ENCODE peak calls at places on chromosomes 11 and 22, in ten cellular contexts. F, T, Z, L, I, G, N, S, B and U are unnamed samples. For H3K36me3, the result is how much of the 10 kb centered on the place peaks cover.

GRCh38 chr11:11230802-11231562 is 122.1 kb downstream of the CSNK2A3 start:
- DNase-seq in G (no peak), I (no peak), N (no peak), L (no peak), B (no peak), S (no peak), Z (no peak), T (no peak), F (no peak), U (no peak)

GRCh38 chr11:115226556-115226955 is 277.7 kb downstream of the CADM1 start:
- DNase-seq in L (no peak), S (no peak), G (no peak), Z (peak), B (peak), F (no peak), I (no peak), T (no peak), N (no peak), U (no peak)

GRCh38 chr11:4610258-4610935 is 2.4 kb upstream of the TRIM68 start:
- DNase-seq in I (no peak), S (no peak), L (no peak), T (no peak), Z (no peak), F (peak), B (no peak), N (no peak), G (no peak), U (no peak)

GRCh38 chr22:16810188-16810802 is 14.9 kb downstream of the XKR3 start:
- DNase-seq in I (no peak), S (no peak), G (no peak), B (no peak), Z (no peak), L (no peak), F (no peak), N (no peak), T (no peak), U (no peak)

GRCh38 chr11:97740783-97741151 is 1280.0 kb upstream of the CNTN5 start:
- DNase-seq in G (no peak), B (no peak), Z (no peak), N (no peak), F (no peak), T (no peak), S (no peak), L (no peak), I (no peak), U (no peak)

GRCh38 chr11:116073854-116074837 is 569.9 kb upstream of the CADM1 start:
- DNase-seq in G (no peak), B (no peak), S (no peak), F (no peak), N (peak), T (no peak), L (no peak), Z (no peak), I (no peak), U (no peak)

GRCh38 chr11:101807521-101807920 is 107.3 kb upstream of the CEP126 start:
- DNase-seq in F (no peak), I (no peak), S (no peak), L (no peak), B (no peak), N (no peak), Z (no peak), T (no peak), G (no peak), U (no peak)

GRCh38 chr11:128627666-128628342 is 40.4 kb upstream of the ETS1 start:
- DNase-seq in G (no peak), T (no peak), S (no peak), Z (no peak), F (no peak), I (no peak), N (no peak), B (no peak), L (no peak), U (no peak)

GRCh38 chr11:12287009-12287373 is 90.4 kb upstream of the PARVA start:
- DNase-seq in Z (no peak), L (no peak), G (peak), S (peak), B (peak), N (no peak), F (no peak), I (no peak), T (no peak), U (no peak)

GRCh38 chr11:58530236-58530635 is 22.3 kb upstream of the OR5B21 start:
- DNase-seq in F (no peak), L (no peak), Z (no peak), T (no peak), G (no peak), B (no peak), N (no peak), S (peak), I (peak), U (no peak)

GRCh38 chr11:36192723-36193619 is 96.3 kb downstream of the COMMD9 start:
- DNase-seq in Z (no peak), I (no peak), S (no peak), L (no peak), F (peak), N (no peak), G (no peak), T (no peak), B (no peak), U (no peak)

GRCh38 chr11:32464078-32464477 is 28.7 kb upstream of the WT1 start:
- DNase-seq in N (no peak), I (no peak), T (no peak), F (no peak), L (no peak), Z (no peak), B (no peak), S (no peak), G (no peak), U (no peak)

GRCh38 chr22:19756288-19757128 is 4.1 kb upstream of the TBX1 start:
- DNase-seq in L (peak), I (peak), B (no peak), G (no peak), Z (no peak), T (peak), S (no peak), F (peak), N (peak), U (peak)

GRCh38 chr11:8327761-8328192 is 64.1 kb upstream of the LMO1 start:
- DNase-seq in G (no peak), Z (no peak), F (no peak), N (no peak), T (no peak), I (no peak), S (no peak), L (no peak), B (no peak), U (no peak)

GRCh38 chr11:6817668-6818067 is 18.2 kb upstream of the OR6A2 start:
- DNase-seq in T (no peak), Z (peak), F (no peak), I (no peak), N (no peak), B (no peak), L (no peak), S (no peak), G (no peak), U (no peak)

GRCh38 chr11:69773626-69774353 is 1.4 kb downstream of the FGF4 start:
- DNase-seq in T (no peak), F (no peak), Z (no peak), I (no peak), L (no peak), N (no peak), B (no peak), S (no peak), G (no peak), U (no peak)

GRCh38 chr22:40911772-40912171 is 39.4 kb upstream of the RBX1 start:
- DNase-seq in I (no peak), F (no peak), N (no peak), T (no peak), G (no peak), L (no peak), S (no peak), Z (no peak), B (no peak), U (no peak)

GRCh38 chr11:74680703-74681531 is 50.3 kb downstream of the CHRDL2 start:
- DNase-seq in G (no peak), I (no peak), S (peak), T (peak), B (no peak), L (no peak), Z (no peak), F (no peak), N (no peak), U (peak)

GRCh38 chr11:69267395-69267805 is 26.6 kb upstream of the MYEOV start:
- DNase-seq in L (no peak), T (no peak), S (peak), N (no peak), F (no peak), I (no peak), B (no peak), G (no peak), Z (no peak), U (peak)

DNA sequence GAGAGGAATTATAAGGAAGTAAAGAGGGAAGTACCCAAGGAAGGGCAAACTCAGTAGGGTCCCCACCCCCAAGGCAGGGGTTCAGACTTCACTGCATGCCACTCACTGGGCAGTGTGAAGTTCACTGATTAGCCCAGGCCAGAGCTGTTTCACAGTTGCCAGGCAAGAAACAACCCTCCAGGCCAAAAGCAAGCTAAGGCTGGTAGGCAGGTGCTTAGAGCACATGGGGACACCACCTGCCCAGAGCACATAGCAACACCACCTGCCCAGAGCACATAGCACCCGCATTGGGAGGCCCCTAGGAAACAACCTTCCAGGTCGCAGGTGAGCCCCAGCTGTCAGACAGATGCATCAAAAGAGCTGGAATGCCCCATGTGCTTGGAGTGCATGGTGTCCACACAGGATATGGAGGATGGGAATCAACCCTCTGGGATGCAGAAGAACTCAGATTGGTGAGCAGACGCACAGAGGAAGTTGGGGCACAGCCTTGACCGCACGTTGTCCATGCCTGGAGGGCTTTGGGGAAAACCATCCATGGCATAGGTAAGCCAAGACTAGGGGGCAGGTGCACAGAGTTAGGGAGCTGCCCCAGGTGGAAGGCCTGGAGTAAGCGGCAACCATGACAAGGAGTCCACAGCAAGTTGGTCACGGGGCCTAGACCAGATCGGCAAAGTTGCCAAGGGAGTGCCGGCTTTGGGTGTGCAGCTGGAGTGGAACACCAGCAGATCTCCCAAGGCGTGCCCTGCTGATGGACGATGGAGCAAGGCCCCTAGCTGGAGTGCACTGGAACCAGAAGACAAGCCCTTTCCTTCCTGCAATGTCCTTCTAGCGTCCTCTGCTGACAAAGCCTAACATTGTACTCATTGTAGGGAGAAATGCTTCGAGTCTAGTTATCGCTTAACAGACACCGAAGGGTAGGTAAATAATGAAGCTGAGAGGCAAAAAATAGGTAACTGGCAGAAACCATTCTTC is 7.8 kb upstream of the TMEM216 start:
- DNase-seq in B (no peak), L (no peak), S (no peak), F (no peak), I (no peak), Z (no peak), T (no peak), G (no peak), N (no peak), U (peak)
- TF ChIP-seq CTCF in B (peak), L (no peak), S (peak), F (peak), I (no peak), Z (peak), T (no peak), G (no peak), N (peak), U (no peak)

DNA sequence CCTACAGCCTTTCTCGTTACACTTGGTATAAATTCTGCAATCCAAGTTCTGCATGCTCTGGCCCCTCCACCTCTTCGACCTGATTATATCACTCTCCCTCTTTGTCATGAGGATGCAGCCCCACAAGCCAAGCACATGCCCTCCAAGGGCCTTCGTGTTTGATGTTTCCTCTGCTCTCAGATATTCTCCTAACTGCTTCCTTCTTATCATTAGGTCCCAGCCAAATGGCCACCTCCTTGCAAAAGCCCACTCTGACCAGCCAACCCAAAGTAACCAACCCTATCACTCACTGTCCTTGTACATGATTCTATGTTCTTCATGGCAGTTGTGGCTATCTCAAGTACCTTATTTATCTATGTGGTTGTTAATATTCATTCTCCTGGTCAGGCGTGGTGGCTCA is 38.3 kb upstream of the LRRC55 start:
- DNase-seq in B (no peak), L (no peak), T (no peak), N (no peak), S (no peak), I (no peak), F (no peak), G (no peak), Z (no peak), U (no peak)
- H3K4me3 ChIP-seq in B (no peak), L (no peak), T (no peak), N (no peak), S (no peak), I (no peak), F (no peak), G (no peak), Z (no peak), U (no peak)

DNA sequence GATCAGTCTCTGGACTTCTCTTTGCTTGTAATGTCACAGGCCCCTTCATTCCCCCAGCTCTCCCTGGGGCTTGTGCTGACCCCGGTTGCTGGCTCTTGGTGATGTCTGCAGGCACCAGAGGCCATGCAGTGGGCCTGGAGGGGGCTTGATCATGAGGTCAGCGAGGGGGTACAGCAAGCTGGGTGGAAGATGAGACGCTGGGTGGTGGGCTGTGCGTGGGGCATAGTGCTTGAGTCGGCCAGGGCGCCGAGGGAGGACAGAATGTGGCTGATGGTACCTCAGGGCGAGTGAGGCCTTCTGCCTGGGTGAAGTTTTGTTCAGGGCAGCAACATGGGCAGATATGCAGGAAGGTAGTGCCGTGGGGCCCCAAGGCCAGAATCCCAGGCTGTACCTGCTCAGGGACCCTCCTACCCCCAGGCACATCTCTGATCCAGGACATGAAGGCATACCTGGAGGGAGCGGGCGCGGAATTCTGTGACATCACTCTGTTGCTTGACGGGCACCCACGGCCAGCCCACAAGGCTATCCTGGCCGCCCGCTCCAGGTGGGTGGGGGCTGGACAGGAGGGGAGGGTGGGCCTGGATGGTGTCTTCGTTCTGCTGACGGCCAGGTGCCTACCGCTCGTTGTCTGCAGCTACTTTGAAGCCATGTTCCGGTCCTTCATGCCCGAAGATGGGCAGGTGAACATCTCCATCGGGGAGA is 6.4 kb downstream of the THAP7 start:
- DNase-seq in S (peak), T (no peak), F (no peak), G (peak), Z (no peak), B (no peak), I (no peak), N (no peak), L (no peak), U (no peak)
- H3K36me3 ChIP-seq in S (under half), T (under half), F (under half), G (under half), Z (under half), B (under half), I (under half), N (under half), L (under half), U (half or more)

DNA sequence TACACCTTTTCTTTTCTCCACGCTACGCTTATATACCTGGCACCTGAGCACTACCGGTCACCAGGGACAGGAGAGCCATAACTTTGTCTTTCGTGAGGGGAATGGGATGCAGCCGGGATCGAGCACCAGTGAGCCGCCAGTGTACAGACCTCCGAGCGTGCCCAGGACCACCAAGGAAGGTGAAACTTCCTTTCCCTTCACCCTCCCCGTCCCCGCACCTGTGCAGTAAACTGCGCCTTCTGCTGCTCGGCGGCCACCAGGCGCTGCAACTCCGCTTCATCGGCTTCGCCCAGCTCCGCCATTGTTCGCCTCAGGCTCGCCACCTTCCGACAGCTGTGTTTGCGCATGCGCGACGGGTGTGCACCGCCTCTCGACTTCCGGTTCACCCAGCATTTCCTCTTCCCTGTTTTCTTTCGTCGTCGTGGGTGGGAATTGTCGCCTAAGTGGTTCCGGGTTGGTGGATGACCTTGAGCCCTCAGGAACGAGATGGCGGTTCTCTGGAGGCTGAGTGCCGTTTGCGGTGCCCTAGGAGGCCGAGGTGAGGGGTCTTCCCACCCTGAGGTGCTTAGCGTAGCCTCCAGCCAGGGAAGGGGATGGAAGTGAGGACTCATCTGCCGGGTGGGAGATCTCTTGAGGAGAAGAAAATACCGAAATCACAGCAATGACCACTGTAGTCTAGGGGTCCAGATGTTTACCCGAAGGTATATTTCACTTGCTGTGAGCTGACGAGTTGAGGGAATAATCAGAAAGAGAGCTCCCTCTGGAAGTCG is at the start of the genes SDHD and TIMM8B:
- DNase-seq in G (peak), B (peak), N (peak), F (peak), S (peak), Z (peak), L (peak), T (peak), I (peak), U (peak)
- TF ChIP-seq CTCF in G (no peak), B (peak), N (no peak), F (peak), S (peak), Z (no peak), L (no peak), T (no peak), I (no peak), U (peak)

DNA sequence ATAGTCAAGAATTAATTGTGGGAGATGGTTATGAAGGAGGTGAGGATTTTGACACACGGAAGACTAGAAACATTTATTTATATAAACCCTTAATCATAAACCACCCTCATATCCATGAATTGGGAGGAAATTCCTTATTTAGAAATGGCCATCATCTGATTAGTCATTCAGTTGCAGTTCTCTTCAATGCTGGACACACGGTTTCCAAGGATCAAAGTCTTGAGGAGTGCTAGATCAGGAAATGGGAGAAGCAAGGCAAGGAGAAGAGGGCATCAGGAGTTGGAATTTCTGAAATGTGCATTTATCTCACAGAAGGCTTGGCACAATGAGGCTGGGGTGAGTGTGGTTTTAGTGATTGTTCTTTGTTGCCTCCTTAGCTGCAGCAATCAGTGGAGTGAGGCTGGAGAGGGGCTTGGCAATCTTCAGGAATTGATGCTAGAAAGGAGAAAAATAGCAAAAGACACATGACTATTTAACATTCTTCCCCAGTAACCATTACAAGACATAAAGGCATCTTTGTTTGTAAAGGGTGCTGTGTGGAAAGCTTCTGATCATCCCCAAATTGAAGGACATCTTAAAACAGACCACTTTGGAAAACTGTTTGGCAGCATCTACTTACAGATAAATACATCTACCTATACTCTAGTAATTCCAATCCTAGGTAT is 21.6 kb upstream of the GDPD4 start:
- DNase-seq in B (no peak), G (no peak), I (no peak), F (no peak), N (no peak), L (no peak), S (no peak), T (no peak), Z (no peak), U (no peak)
- H3K4me3 ChIP-seq in B (no peak), G (no peak), I (no peak), F (no peak), N (no peak), L (no peak), S (no peak), T (no peak), Z (no peak), U (no peak)

DNA sequence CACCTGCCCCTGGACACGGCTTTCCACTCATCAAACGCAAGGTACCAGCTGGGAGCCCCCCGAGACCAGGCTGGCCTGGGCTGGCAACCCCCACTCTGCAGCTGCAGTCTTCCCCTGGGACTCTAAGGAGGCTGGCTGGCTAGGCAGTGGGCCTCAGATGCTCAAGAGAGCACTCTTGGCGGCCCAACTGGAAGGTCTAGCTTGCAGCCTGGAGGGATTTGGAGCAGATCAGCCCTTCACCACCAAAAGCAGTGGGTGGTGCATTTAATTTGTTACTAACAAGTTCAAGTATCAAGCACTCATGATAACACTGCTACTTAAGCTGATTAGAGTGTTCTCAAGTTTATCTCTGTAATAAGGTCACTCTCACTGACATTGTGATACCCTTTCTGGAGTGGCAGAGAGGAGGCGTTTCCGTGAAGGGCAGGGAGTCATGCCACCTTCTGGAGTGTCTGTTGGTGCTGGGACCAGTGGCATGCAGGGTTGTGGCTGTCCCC is 21.5 kb downstream of the C22orf23 start:
- DNase-seq in F (no peak), N (no peak), L (no peak), T (no peak), Z (no peak), G (no peak), I (no peak), B (no peak), S (peak), U (no peak)
- H3K36me3 ChIP-seq in F (under half), N (under half), L (under half), T (under half), Z (under half), G (half or more), I (under half), B (under half), S (under half), U (under half)